ENCODE peak calls at places on chromosomes 2 and 18, in five cellular contexts. T, K, D, I and J are unnamed samples.

GRCh38 chr2:101479328-101479727 is 4.4 kb upstream of the RFX8 start:
- DNase-seq in I (no peak), T (no peak), D (peak), K (no peak), J (no peak)

GRCh38 chr2:33806041-33806440 is 206.9 kb upstream of the FAM98A start:
- DNase-seq in T (no peak), I (no peak), D (no peak), K (no peak), J (no peak)

GRCh38 chr2:84906108-84906899 is 848 bp downstream of the TMSB10 start:
- DNase-seq in T (peak), K (peak), I (no peak), D (no peak), J (peak)

GRCh38 chr2:200649724-200650123 is 63.9 kb downstream of the AOX1 start:
- DNase-seq in K (no peak), D (no peak), T (no peak), I (no peak), J (no peak)

GRCh38 chr2:37583867-37584266 is 87.6 kb downstream of the CDC42EP3 start:
- DNase-seq in I (peak), D (peak), T (no peak), K (no peak), J (no peak)

GRCh38 chr18:37403100-37403781 is 162.4 kb downstream of the CELF4 start:
- DNase-seq in T (no peak), I (peak), K (no peak), D (no peak), J (no peak)

GRCh38 chr2:98347298-98348065 is 1.2 kb downstream of the CNGA3 start:
- DNase-seq in I (no peak), T (no peak), D (peak), K (no peak), J (no peak)

GRCh38 chr18:13271512-13271911 is 53.0 kb downstream of the LDLRAD4 start:
- DNase-seq in D (no peak), T (no peak), I (no peak), K (no peak), J (no peak)

GRCh38 chr2:232142049-232142448 is 180.5 kb downstream of the DIS3L2 start:
- DNase-seq in D (peak), T (peak), K (no peak), I (peak), J (peak)

GRCh38 chr2:85712849-85713612 is 18.9 kb downstream of the GNLY start:
- DNase-seq in I (no peak), T (peak), K (peak), D (no peak), J (no peak)